ENCODE peak calls at places on chromosomes 5 and 9, in five cellular contexts. K is GM12878, X is spleen, N is transverse colon, Q is uterus. L is an unnamed sample.

GRCh38 chr5:1660037-1660400 is 136.3 kb upstream of the LPCAT1 start:
- DNase-seq in Q (no peak), K (no peak), X (no peak), N (no peak), L (no peak)

GRCh38 chr9:136728080-136728547 is 14.6 kb downstream of the LCN10 start:
- DNase-seq in K (peak), N (peak), Q (peak), X (peak), L (peak)

GRCh38 chr9:27412963-27413362 is 111.1 kb upstream of the IFNK start:
- DNase-seq in Q (no peak), K (no peak), N (no peak), X (no peak), L (no peak)

GRCh38 chr5:32709789-32710334 is 1.3 kb upstream of the NPR3 start:
- DNase-seq in K (no peak), N (peak), X (peak), Q (peak), L (peak)

GRCh38 chr5:82748688-82749091 is 328.5 kb downstream of the TMEM167A start:
- DNase-seq in N (no peak), X (no peak), K (no peak), Q (no peak), L (no peak)

GRCh38 chr5:178381921-178382688 is 149.5 kb upstream of the PHYKPL start:
- DNase-seq in X (peak), K (no peak), Q (no peak), N (no peak), L (no peak)

GRCh38 chr5:13632676-13633075 is 311.8 kb downstream of the DNAH5 start:
- DNase-seq in N (no peak), Q (no peak), K (no peak), X (no peak), L (peak)

GRCh38 chr9:124480621-124480981 is 26.6 kb downstream of the NR5A1 start:
- DNase-seq in N (no peak), Q (no peak), X (no peak), K (no peak), L (no peak)

GRCh38 chr9:124040186-124040920 is 28.8 kb downstream of the LHX2 start:
- DNase-seq in K (no peak), Q (no peak), N (no peak), X (peak), L (peak)

GRCh38 chr5:146173597-146173996 is 8.9 kb downstream of the LARS1 start:
- DNase-seq in X (no peak), Q (no peak), K (peak), N (no peak), L (no peak)
- TF ChIP-seq POLR2A in X (no peak), Q (no peak), K (no peak), N (no peak), L (no peak)

DNA sequence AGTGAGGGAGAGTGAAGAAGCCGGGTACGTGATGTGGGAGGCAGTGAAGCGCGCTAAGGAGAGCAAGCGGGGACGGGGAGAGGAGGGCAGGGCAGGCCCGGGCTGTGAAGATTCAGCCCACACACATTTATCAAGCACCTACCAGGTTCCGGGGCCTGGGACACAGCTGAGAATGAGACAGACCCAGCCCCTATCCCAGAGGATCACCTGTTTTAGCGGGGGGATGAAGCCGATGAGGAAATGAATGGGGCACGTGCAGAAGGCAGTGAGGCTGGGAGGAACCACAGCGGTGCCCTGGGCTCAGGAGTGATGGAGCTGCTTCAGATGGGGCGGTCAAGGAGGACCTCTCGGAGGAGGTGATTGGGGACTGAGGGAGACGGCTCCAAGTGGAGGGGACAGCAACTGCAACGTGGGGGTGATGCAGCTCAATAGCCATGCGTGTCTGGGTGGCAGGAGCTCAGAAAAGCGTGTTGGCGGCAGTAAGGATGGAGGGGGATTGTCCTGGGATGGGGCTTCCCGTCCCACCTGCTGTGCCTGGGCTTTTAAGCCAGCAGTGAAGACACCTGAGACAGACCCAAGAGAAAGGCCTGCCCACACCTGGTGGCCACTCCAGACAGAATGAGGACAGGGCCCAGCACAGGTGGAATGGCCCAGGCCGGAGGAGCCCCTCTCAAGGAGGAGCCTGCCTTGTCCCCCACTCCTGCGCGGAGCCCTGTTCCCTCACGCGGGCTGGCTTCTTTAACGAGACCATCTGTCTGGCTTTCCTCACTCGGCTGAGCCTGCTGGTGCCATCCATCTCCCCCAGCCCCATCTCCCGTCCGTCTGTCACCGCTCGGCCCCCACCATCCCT is 77.4 kb upstream of the UNC5A start:
- DNase-seq in N (no peak), K (no peak), X (peak), Q (no peak), L (no peak)
- TF ChIP-seq POLR2A in N (no peak), K (no peak), X (no peak), Q (no peak), L (no peak)

GRCh38 chr9:88777498-88778312 is 213.6 kb upstream of the S1PR3 start:
- DNase-seq in X (peak), Q (peak), N (no peak), K (no peak), L (peak)
- TF ChIP-seq POLR2A in X (no peak), Q (no peak), N (no peak), K (no peak), L (no peak)

DNA sequence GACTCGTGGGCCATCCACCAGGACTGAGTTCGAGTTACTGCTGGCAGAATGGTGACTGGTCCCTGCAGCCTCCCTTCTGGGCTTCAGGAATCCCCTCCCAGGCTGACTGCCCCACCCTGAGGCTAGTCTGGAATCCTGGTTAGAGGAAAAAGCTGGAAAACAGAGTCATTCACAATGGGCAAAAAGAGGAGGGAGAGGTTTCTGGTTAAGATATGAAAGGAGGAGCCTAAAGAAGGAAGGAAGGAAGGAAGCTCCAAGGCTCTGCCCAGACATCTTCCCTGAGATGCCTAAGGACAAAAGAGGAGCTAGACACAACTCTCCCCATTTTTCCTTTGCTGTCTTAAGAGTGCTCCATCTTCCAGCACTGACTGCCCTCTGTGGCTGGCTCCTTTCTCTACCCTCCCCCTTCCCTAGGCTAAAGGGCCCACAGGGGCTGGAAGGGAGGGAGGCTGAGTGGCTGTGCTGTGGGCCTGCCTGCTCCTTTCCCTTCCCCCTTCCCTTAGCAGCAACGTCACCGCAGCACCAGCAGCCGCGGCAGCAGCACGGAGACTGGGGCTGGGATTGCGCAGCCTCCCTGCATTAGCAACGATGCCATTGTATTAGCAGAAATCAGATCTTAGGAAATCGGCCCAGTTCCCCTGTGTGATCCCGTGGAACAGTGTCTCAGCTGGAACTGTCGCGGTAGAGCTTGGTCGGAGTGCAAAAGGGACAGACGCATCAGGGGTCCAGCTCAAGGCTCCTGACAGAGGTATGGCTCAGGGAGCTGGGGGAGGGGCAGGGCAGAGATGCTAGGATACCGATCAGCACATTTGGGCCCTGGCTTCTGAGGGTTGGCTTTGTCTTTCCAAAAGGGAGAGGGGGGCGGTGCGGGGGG is 48.7 kb downstream of the RUSC2 start:
- DNase-seq in K (no peak), X (peak), Q (peak), N (peak), L (no peak)
- TF ChIP-seq POLR2A in K (no peak), X (no peak), Q (peak), N (peak), L (peak)

DNA sequence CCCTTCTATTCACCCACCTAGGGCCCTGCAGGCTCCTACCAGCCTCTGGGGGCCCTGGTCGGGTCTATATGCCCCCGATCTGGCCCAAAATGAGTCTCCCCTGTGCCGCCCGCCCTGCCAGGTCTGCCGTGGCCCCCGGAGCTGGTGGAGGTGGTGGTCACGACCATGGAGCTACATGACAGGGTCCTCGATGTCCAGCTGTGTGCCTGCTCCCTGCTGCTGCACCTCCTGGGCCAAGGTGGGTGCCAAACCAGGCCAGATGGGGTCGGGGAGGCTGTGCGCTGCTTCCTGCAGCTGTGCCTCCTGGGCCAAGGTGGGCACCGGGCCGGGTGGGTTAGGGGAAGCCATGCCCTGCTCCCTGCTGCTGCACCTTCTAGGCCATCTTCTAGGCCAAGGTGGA is 17.5 kb downstream of the REXO4 start:
- DNase-seq in N (no peak), Q (no peak), X (no peak), K (no peak), L (no peak)
- TF ChIP-seq POLR2A in N (no peak), Q (no peak), X (no peak), K (peak), L (no peak)

DNA sequence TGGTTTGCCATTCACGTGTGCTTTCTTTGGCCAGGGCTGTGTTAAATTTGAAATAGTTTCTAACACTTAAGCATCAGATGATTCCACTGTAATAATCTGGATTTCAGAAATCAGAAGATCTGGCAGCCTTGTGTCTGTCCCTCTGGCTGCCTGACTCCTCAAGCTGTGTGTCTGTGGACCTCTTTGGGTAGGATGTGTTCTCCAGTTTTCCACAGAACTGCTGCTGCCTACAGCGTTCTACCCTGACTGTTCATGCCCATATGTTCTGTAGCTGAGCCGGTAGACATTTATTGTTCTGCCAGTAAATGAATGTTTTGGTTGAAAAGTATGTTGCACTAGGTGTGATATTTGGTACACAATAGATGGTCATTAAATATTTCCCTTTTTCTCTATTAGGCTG is 81.3 kb downstream of the SH3GL2 start:
- DNase-seq in Q (no peak), K (no peak), X (no peak), N (no peak), L (no peak)
- TF ChIP-seq POLR2A in Q (no peak), K (no peak), X (no peak), N (no peak), L (no peak)

GRCh38 chr9:131277673-131278420 is 1.5 kb upstream of the FAM78A start:
- DNase-seq in K (no peak), N (peak), Q (peak), X (peak), L (peak)
- TF ChIP-seq POLR2A in K (peak), N (no peak), Q (no peak), X (no peak), L (no peak)